ENCODE peak calls at places on chromosomes 1 and 21, in ten cellular contexts. D is NCI-H1092 treated with DMSO at 0.1 percent for 48 hours; M is globus pallidus; P is neuronal stem cell; F is T-helper 1 cell; Y is AG04450; E is KBM-7; H is pons; B is stimulated activated CD8-positive, alpha-beta memory T cell treated with anti-CD3 and anti-CD28 coated beads, Interleukin-7, amount 100 ng/mL, for 1 hour; Z is HT-29. R is an unnamed sample.

GRCh38 chr1:229028987-229029550 is 241.8 kb upstream of the RAB4A start:
- DNase-seq in E (no peak), D (no peak), Y (no peak), B (no peak), M (no peak), P (no peak), H (no peak), F (no peak), Z (no peak), R (no peak)

GRCh38 chr1:155062151-155062686 is 1.3 kb upstream of the EFNA4 start:
- DNase-seq in F (no peak), B (no peak), Y (no peak), D (no peak), Z (no peak), H (no peak), E (no peak), P (peak), M (no peak), R (peak)

GRCh38 chr1:154353460-154353904 is 28.2 kb downstream of the ATP8B2 start:
- DNase-seq in D (no peak), H (peak), E (peak), P (peak), Z (peak), F (no peak), B (no peak), M (no peak), Y (no peak), R (no peak)

GRCh38 chr1:206946261-206946660 is at the start of gene PIGR:
- DNase-seq in Y (no peak), E (no peak), B (no peak), D (no peak), F (no peak), Z (no peak), M (no peak), H (no peak), P (no peak), R (no peak)

GRCh38 chr1:151831605-151832004 is at the start of gene RORC:
- DNase-seq in E (no peak), Z (no peak), B (no peak), Y (no peak), H (no peak), M (no peak), F (no peak), P (no peak), D (peak), R (no peak)

GRCh38 chr21:16370176-16370575 is 640.4 kb downstream of the USP25 start:
- DNase-seq in P (no peak), M (no peak), Z (no peak), H (no peak), D (no peak), F (no peak), B (no peak), E (no peak), Y (no peak), R (no peak)

GRCh38 chr1:112626193-112626592 is 6.6 kb downstream of the CAPZA1 start:
- DNase-seq in Y (no peak), M (no peak), B (no peak), P (no peak), H (no peak), F (no peak), D (no peak), Z (no peak), E (no peak), R (no peak)

GRCh38 chr21:19781881-19782652 is 1216.1 kb upstream of the NCAM2 start:
- DNase-seq in P (no peak), Z (no peak), Y (no peak), E (no peak), B (no peak), F (no peak), M (no peak), D (no peak), H (no peak), R (no peak)

GRCh38 chr21:36914244-36915013 is 52.0 kb downstream of the HLCS start:
- DNase-seq in B (no peak), M (no peak), F (no peak), E (no peak), Z (no peak), H (no peak), Y (no peak), P (no peak), D (no peak), R (no peak)

GRCh38 chr1:155127672-155128468 is at the start of gene EFNA1:
- DNase-seq in M (peak), E (peak), Z (peak), H (no peak), Y (no peak), B (no peak), F (no peak), P (no peak), D (no peak), R (no peak)

R was measured in Karpas-422.